ENCODE peak calls at places on chromosomes 1 and 21, in four cellular contexts. D, T, S and W are unnamed samples.

GRCh38 chr1:11653101-11653601 is 1.1 kb downstream of the FBXO2 start:
- DNase-seq in S (peak; percentile 93), T (no peak), D (peak; percentile 55), W (no peak)

GRCh38 chr21:42127164-42128125 is 56.3 kb downstream of the UMODL1 start:
- DNase-seq in T (no peak), S (no peak), D (no peak), W (no peak)

GRCh38 chr1:201719812-201720521 is 109.0 kb upstream of the IPO9 start:
- DNase-seq in T (no peak), S (no peak), D (no peak), W (no peak)

GRCh38 chr1:205658943-205659581 is 21.2 kb downstream of the SLC45A3 start:
- DNase-seq in T (peak; percentile 91), D (no peak), S (peak; percentile 46), W (no peak)

GRCh38 chr1:154474802-154475201 is 27.2 kb upstream of the TDRD10 start:
- DNase-seq in S (peak; percentile 51), T (no peak), D (peak; percentile 73), W (no peak)

GRCh38 chr1:74502432-74502831 is 10.0 kb downstream of the LRRC53 start:
- DNase-seq in S (peak; percentile 16), T (no peak), D (no peak), W (no peak)

GRCh38 chr1:235649722-235650163 is at the start of gene GNG4:
- DNase-seq in T (no peak), S (no peak), D (no peak), W (no peak)

GRCh38 chr1:115052454-115053083 is 22.9 kb downstream of the TSHB start:
- DNase-seq in T (peak; percentile 70), D (peak; percentile 62), S (peak; percentile 57), W (peak; percentile 38)

GRCh38 chr21:15967661-15968060 is 237.9 kb downstream of the USP25 start:
- DNase-seq in T (no peak), D (no peak), S (no peak), W (no peak)

GRCh38 chr1:161196521-161197451 is 2.1 kb downstream of the ADAMTS4 start:
- DNase-seq in T (no peak), D (no peak), S (no peak), W (no peak)

GRCh38 chr1:226069818-226070489 is 7.4 kb downstream of the H3-3A start:
- DNase-seq in D (no peak), S (no peak), T (no peak), W (no peak)

GRCh38 chr21:32414579-32415358 is 2.3 kb downstream of the EVA1C start:
- DNase-seq in S (no peak), D (no peak), T (no peak), W (no peak)

GRCh38 chr1:42529724-42530161 is 66.7 kb downstream of the CCDC30 start:
- DNase-seq in D (no peak), S (no peak), T (no peak), W (peak; percentile 80)

GRCh38 chr1:114081145-114082046 is 72.3 kb downstream of the SYT6 start:
- DNase-seq in T (no peak), S (no peak), D (no peak), W (no peak)

GRCh38 chr1:77375541-77375940 is 93.7 kb downstream of the AK5 start:
- DNase-seq in T (no peak), S (no peak), D (no peak), W (no peak)

GRCh38 chr21:34690041-34690792 is 21.4 kb downstream of the CLIC6 start:
- DNase-seq in S (no peak), D (peak; percentile 66), T (no peak), W (no peak)

GRCh38 chr1:183699643-183700160 is 46.6 kb upstream of the APOBEC4 start:
- DNase-seq in D (no peak), S (peak; percentile 99), T (no peak), W (peak; percentile 32)

GRCh38 chr1:158020877-158021630 is 27.6 kb downstream of the KIRREL1 start:
- DNase-seq in D (no peak), T (no peak), S (no peak), W (no peak)

GRCh38 chr1:158016651-158017335 is 23.3 kb downstream of the KIRREL1 start:
- DNase-seq in S (no peak), D (no peak), T (no peak), W (no peak)

GRCh38 chr1:158019177-158019868 is 25.9 kb downstream of the KIRREL1 start:
- DNase-seq in S (peak; percentile 42), T (no peak), D (peak; percentile 73), W (peak; percentile 76)

GRCh38 chr1:158014702-158015320 is 21.4 kb downstream of the KIRREL1 start:
- DNase-seq in T (no peak), S (no peak), D (no peak), W (no peak)

DNA sequence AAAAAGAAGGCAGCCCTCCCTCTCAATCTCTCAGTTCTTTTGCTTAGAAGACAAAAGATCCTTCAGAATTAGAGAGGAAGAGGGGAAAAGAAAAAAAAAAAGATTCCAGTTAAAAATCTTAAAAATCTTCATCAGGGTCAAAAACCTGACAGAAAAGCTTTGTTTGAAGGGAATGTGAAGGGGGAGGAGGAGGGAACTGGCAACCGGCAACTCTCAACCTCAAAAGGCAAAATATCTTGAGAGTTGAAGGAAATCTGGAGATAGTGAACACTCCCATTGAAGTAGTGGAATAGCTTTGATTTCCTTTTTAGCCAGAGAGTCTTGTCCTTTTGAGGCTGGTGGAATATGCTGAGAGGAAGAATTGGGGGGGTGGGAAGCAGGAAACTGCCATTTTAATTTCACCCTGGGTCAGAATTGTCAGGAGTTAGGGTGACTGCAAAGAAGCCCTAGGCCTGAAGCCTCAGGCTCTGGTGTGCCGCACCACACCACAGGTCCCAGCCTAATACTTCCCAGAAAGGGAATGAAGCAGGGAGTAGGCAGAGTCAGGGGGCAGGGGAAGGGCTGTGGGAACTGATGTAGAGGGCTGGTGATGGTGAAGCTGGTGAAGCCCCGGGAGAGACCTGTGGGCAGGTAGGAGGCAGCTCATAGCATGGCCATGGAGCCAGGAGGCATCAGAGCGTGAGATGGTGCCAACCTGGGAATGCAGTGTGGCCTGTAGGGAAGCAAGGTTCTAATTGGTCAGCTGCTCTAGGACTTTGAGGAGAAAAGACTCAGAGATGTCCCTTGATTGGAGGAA is 24.6 kb downstream of the KIRREL1 start:
- DNase-seq in S (no peak), T (no peak), D (no peak), W (no peak)
- TF ChIP-seq TCF7L2 in S (no peak), T (no peak), D (no peak), W (no peak)

DNA sequence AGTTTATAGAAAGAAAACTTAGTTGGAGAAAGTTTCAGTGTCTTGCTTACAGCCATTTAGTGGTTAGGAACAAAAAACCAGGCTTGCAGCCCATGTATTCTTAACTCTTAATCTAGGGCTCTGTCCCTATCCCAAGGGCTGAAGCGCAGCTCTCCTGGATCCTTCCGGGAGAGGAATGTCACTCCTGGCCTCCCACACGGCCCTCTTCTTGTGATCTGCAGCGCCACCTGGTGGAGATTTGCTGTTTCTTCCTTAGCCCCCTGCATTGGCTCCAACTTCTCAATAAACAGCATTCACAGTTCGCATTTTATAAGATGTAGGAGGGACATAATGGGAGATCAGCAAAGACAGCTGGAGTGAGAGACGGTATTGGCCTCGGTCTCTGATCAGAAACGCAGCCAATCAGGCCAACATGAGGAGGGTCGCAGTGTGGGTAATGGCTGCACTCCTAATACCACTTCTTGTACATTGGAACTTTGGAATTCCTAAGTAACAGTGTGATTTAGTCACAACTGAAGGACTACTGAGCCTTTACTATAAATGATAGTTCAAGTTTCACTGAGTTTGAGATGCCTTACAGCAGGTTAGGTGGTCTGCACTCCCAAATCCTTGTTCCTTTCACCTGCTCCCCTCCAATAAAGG is 283.4 kb downstream of the ASTN1 start:
- DNase-seq in D (peak; percentile 51), S (peak; percentile 52), T (peak; percentile 91), W (peak; percentile 43)
- TF ChIP-seq TCF7L2 in D (peak; percentile 77), S (no peak), T (no peak), W (peak; percentile 66)

DNA sequence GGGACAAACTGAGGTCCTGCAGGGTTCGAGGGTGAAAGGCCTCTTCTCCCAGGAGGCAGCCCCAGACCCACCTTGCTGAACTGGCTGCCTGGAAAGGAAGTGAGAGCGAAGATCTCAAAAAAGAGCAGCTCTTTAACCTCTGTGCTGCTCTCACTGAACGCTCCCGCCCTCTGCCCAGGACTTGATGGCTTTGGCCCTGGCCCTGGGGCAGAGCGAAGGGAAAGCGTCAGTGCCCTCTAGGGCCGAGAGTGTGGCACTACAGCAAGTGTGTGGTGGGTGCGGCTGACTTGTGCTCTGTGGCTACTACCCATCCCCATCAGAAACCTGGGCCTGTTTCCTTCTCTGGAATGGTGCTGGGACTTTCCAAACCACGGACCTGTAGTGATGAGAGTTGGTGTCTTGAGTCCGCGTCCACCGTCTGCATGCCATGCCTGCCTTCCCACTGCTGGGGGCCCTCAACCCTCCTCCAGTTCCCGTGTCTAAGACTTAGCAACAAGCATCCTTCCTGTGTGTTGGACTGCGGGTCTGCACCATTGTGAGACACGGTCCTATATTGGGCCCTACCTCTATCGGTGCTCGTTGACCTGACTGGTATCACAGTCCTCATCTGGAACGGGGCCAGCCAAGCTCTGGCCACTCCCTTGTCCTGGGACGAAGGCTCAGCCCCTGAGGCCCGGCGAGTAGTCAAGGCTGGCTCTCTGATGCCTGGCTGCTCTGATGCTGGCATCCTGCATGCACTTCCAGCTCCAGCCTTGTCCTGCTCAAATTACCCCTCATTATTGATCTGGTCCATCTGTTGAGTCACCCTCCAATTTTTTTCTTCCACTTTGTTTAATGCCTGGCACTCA is 180.3 kb downstream of the DISC1 start:
- DNase-seq in D (peak; percentile 36), S (peak; percentile 46), T (peak; percentile 49), W (no peak)
- TF ChIP-seq TCF7L2 in D (no peak), S (no peak), T (no peak), W (no peak)

GRCh38 chr1:181155339-181155738 is 66.8 kb downstream of the IER5 start:
- DNase-seq in D (no peak), S (no peak), T (no peak), W (no peak)

GRCh38 chr1:181153634-181153961 is 65.1 kb downstream of the IER5 start:
- DNase-seq in D (no peak), T (no peak), S (no peak), W (no peak)

GRCh38 chr1:181150842-181151241 is 62.3 kb downstream of the IER5 start:
- DNase-seq in T (no peak), D (no peak), S (no peak), W (no peak)

GRCh38 chr1:181151378-181152326 is 63.2 kb downstream of the IER5 start:
- DNase-seq in S (no peak), T (no peak), D (no peak), W (no peak)

GRCh38 chr1:181152892-181153633 is 64.6 kb downstream of the IER5 start:
- DNase-seq in S (no peak), T (peak; percentile 90), D (no peak), W (no peak)
- TF ChIP-seq TCF7L2 in S (no peak), T (no peak), D (no peak), W (no peak)

GRCh38 chr1:209723265-209723664 is 18.6 kb downstream of the HSD11B1 start:
- DNase-seq in T (no peak), D (no peak), S (no peak), W (no peak)

GRCh38 chr1:209723761-209724693 is 19.4 kb downstream of the HSD11B1 start:
- DNase-seq in D (no peak), S (no peak), T (no peak), W (no peak)

GRCh38 chr1:209720826-209721225 is 16.2 kb downstream of the HSD11B1 start:
- DNase-seq in T (no peak), D (no peak), S (no peak), W (no peak)

GRCh38 chr1:209720326-209720725 is 15.7 kb downstream of the HSD11B1 start:
- DNase-seq in D (no peak), T (no peak), S (no peak), W (no peak)

DNA sequence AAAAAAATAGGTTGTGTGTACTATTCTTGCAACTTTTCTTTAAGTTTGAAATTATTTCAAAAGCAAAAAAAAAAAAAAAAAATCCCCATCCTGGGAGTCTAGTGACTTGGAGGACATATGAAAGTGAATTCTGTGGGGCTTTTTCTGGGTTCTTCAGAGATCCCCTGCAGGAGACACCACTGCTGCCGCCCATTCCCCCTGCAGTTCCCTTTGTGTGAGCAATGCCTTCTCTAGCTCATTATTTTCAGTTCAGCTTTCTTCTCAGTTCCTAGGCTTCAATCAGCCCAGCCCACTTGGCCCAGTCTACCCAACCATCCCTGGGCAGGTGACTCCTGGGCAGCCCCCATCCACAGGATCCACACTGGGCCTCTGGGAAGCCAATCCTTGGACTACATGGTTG is 16.8 kb downstream of the HSD11B1 start:
- DNase-seq in S (no peak), D (no peak), T (no peak), W (no peak)
- TF ChIP-seq TCF7L2 in S (no peak), D (no peak), T (no peak), W (no peak)